ENCODE peak calls at places on chromosomes 12 and 14, in four cellular contexts. F is IMR-90, X is K562, K is GM12878. L is an unnamed sample.

GRCh38 chr12:128644664-128645296 is 179.0 kb downstream of the SLC15A4 start:
- DNase-seq in K (no peak), X (peak), F (no peak), L (peak)

GRCh38 chr12:121576851-121577391 is 3.9 kb downstream of the KDM2B start:
- DNase-seq in X (peak), F (peak), K (no peak), L (no peak)

GRCh38 chr14:24224618-24225071 is 7.5 kb downstream of the NEDD8 start:
- DNase-seq in X (no peak), K (no peak), F (peak), L (no peak)

GRCh38 chr14:104320611-104321086 is 182.3 kb downstream of the KIF26A start:
- DNase-seq in F (no peak), X (no peak), K (no peak), L (no peak)

GRCh38 chr12:112017041-112017440 is 3.8 kb downstream of the ERP29 start:
- DNase-seq in F (no peak), K (no peak), X (no peak), L (no peak)

GRCh38 chr14:71437870-71438269 is 494.4 kb upstream of the RGS6 start:
- DNase-seq in X (no peak), K (no peak), F (peak), L (no peak)

GRCh38 chr12:126998747-126999285 is 1268.2 kb upstream of the TMEM132C start:
- DNase-seq in K (no peak), F (no peak), X (peak), L (no peak)

GRCh38 chr12:107843351-107844311 is 69.1 kb downstream of the ASCL4 start:
- DNase-seq in F (no peak), X (no peak), K (no peak), L (peak)

GRCh38 chr12:123024819-123025391 is 44.4 kb downstream of the ARL6IP4 start:
- DNase-seq in X (no peak), K (no peak), F (peak), L (no peak)

GRCh38 chr12:111014547-111014946 is 94.2 kb upstream of the MYL2 start:
- DNase-seq in K (no peak), X (no peak), F (no peak), L (no peak)

GRCh38 chr14:68740798-68741480 is 51.9 kb downstream of the ZFP36L1 start:
- DNase-seq in X (peak), K (no peak), F (no peak), L (no peak)

DNA sequence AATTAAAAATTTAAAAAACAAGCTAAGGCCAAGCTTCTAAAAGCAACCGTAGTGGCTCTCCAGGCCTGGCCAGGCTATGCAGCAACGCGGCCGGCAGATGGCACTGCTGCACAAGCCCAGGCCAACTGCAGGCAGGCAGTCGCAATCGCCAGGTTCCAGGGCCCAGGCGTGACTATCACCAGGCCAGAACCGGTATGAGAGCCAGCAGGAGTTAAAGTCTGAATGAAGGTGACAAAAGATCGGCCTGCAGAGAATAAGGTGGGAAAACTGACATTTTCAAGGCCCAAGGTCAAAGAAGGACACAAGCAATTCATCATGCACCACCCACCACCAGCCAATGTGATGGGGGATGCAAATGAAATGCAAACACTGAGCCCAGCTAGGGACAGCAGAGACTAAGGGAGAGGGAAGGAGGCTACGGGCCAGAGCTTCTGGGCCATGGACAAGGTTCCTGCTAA is 43.6 kb upstream of the ANO2 start:
- DNase-seq in X (peak), K (peak), F (peak), L (peak)
- TF ChIP-seq RCOR1 in X (no peak), K (no peak), F (no peak), L (no peak)

DNA sequence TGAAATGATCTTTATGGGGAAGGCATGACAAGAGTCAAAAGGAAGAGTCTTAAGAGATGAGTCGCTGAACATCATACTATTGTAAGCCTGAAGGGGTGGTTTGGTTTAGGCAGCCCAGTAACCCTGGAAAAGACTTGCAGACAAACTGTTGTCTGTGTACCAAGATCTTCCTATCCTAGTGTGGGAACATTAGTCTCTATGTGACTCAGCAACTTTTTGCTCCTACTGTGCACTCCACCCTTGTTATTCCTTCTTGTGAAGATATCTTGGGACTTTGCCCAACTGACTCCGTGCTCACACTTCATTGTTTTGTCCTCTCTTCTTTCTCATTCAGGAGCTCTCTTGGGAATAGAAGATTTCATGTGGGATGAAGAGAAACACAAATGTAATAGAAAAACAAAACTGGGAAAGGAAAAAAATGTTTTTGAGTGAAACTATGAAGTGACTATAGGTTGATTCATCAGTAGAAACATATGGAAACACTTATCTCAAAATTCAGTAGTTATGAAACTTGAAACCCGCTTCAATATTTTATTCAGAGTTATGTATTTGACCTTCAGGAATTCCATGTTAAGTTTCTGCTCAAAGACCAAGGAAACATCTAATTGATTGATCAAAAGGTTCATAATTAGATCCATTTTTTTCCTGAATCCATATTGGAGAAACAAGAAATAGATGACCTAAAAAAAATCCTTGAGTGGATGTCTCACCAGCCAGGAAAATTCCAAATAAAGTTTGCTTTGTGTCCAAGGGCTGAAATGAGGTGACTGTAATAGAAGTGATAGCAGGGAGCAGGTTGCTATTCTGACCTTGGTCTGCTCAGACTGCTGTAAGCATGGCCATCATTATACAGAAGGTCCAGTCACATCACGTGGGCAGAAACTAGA is 67.2 kb downstream of the BTG1 start:
- DNase-seq in K (no peak), X (peak), F (peak), L (no peak)
- H3K9ac ChIP-seq in K (no peak), X (no peak), F (no peak), L (peak)

GRCh38 chr12:68451261-68452091 is 119.3 kb upstream of the MDM1 start:
- DNase-seq in X (peak), K (peak), F (peak), L (no peak)
- TF ChIP-seq RCOR1 in X (no peak), K (peak), F (no peak), L (no peak)

GRCh38 chr12:124592481-124593160 is 25.2 kb upstream of the NCOR2 start:
- DNase-seq in K (no peak), F (no peak), X (no peak), L (no peak)
- H3K9ac ChIP-seq in K (no peak), F (no peak), X (no peak), L (no peak)